ENCODE peak calls at places on chromosomes 12 and 14, in four cellular contexts. G, Z, D and Q are unnamed samples.

GRCh38 chr12:66751432-66752113 is 72.7 kb upstream of the GRIP1 start:
- DNase-seq in G (no peak), Z (no peak), D (no peak), Q (no peak)

GRCh38 chr14:93954900-93955891 is 21.2 kb downstream of the ASB2 start:
- DNase-seq in G (no peak), Z (no peak), D (peak; percentile 67), Q (no peak)

GRCh38 chr12:85642810-85643209 is 193.4 kb downstream of the RASSF9 start:
- DNase-seq in G (no peak), Z (peak; percentile 75), D (no peak), Q (no peak)

GRCh38 chr14:60862283-60862682 is 118.6 kb downstream of the TRMT5 start:
- DNase-seq in G (no peak), Z (no peak), D (no peak), Q (no peak)

GRCh38 chr12:21818627-21819026 is 44.1 kb upstream of the KCNJ8 start:
- DNase-seq in G (no peak), Z (no peak), D (no peak), Q (no peak)

GRCh38 chr14:95832012-95832411 is 44.6 kb upstream of the TUNAR start:
- DNase-seq in G (no peak), Z (no peak), D (no peak), Q (no peak)

GRCh38 chr12:79454338-79454777 is 236.4 kb downstream of the PAWR start:
- DNase-seq in G (no peak), Z (peak; percentile 26), D (no peak), Q (no peak)

GRCh38 chr12:115623764-115624334 is 653.6 kb downstream of the MED13L start:
- DNase-seq in G (no peak), Z (no peak), D (no peak), Q (no peak)

GRCh38 chr12:28759334-28759733 is 389.7 kb upstream of the FAR2 start:
- DNase-seq in G (no peak), Z (peak; percentile 5), D (no peak), Q (no peak)

GRCh38 chr14:99024926-99025325 is 247.1 kb downstream of the BCL11B start:
- DNase-seq in G (no peak), Z (no peak), D (no peak), Q (no peak)

GRCh38 chr14:31319701-31320100 is 100.6 kb downstream of the HEATR5A start:
- DNase-seq in G (no peak), Z (no peak), D (no peak), Q (no peak)

GRCh38 chr14:20508367-20508766 is 3.0 kb downstream of the RNASE10 start:
- DNase-seq in G (no peak), Z (no peak), D (no peak), Q (no peak)

GRCh38 chr14:52286659-52287649 is 19.5 kb downstream of the PTGDR start:
- DNase-seq in G (no peak), Z (no peak), D (no peak), Q (no peak)

GRCh38 chr14:49867831-49868719 is 15.5 kb upstream of the NEMF start:
- DNase-seq in G (peak; percentile 90), Z (peak; percentile 82), D (peak; percentile 72), Q (peak; percentile 75)

GRCh38 chr12:4643747-4644146 is 5.1 kb downstream of the AKAP3 start:
- DNase-seq in G (no peak), Z (no peak), D (peak; percentile 41), Q (no peak)

GRCh38 chr14:92753250-92753649 is 4.8 kb upstream of the LGMN start:
- DNase-seq in G (no peak), Z (no peak), D (no peak), Q (no peak)

GRCh38 chr12:3809357-3810015 is 56.6 kb upstream of the CRACR2A start:
- DNase-seq in G (no peak), Z (no peak), D (no peak), Q (no peak)

GRCh38 chr12:122116707-122117535 is 38.4 kb downstream of the MLXIP start:
- DNase-seq in G (no peak), Z (no peak), D (no peak), Q (no peak)

GRCh38 chr12:14768823-14769405 is 34.4 kb downstream of the WBP11 start:
- DNase-seq in G (no peak), Z (no peak), D (no peak), Q (peak; percentile 2)

GRCh38 chr14:81162941-81163340 is 57.8 kb downstream of the GTF2A1 start:
- DNase-seq in G (no peak), Z (no peak), D (no peak), Q (no peak)

GRCh38 chr12:51886021-51886710 is 1.7 kb upstream of the ANKRD33 start:
- DNase-seq in G (no peak), Z (peak; percentile 56), D (no peak), Q (no peak)

GRCh38 chr14:93068721-93069120 is 47.0 kb downstream of the ITPK1 start:
- DNase-seq in G (no peak), Z (no peak), D (no peak), Q (no peak)

GRCh38 chr12:79069009-79069408 is 204.4 kb downstream of the SYT1 start:
- DNase-seq in G (no peak), Z (no peak), D (no peak), Q (no peak)

GRCh38 chr14:105711841-105712460 is 185.6 kb downstream of the TMEM121 start:
- DNase-seq in G (no peak), Z (no peak), D (no peak), Q (no peak)

GRCh38 chr14:99395904-99396530 is 84.6 kb downstream of the SETD3 start:
- DNase-seq in G (no peak), Z (no peak), D (no peak), Q (no peak)

GRCh38 chr12:72271401-72271740 is 799 bp upstream of the TRHDE start:
- DNase-seq in G (no peak), Z (no peak), D (no peak), Q (no peak)

GRCh38 chr14:38999949-39000348 is 103.1 kb downstream of the SEC23A start:
- DNase-seq in G (no peak), Z (no peak), D (no peak), Q (no peak)

GRCh38 chr14:68729556-68729955 is 63.3 kb downstream of the ZFP36L1 start:
- DNase-seq in G (no peak), Z (no peak), D (no peak), Q (no peak)
- TF ChIP-seq POLR2AphosphoS5 in G (no peak), Z (no peak), D (no peak), Q (no peak)

DNA sequence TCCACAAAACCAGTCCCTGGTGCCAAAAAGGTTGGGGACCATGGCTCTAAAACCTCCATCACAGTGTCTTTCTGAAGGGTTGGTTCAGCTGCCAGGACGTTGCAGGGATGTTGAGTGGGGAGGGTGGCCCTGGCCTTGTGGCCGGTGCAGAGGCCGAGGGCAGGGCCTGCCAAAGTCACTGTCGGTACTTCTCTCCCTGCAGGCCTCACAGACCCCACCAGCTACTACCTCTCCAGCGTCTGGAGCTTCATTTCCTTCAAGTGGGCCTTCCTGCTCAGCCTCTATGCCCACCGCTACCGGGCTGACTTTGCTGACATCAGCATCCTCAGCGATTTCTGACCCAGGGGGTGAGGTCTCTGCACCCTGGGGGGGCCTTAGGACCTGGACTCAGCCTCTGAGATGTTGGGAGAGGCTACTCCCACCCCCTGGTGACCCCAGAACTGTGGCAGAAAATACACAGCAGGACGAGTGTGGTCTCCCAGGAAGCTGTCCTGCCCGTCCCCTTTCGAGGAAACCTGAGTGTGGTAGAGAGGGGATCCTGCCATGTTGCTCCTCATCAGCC is 7.0 kb downstream of the SLC48A1 start:
- DNase-seq in G (no peak), Z (no peak), D (no peak), Q (no peak)
- TF ChIP-seq POLR2A in G (peak; percentile 13), Z (no peak), D (no peak), Q (no peak)

DNA sequence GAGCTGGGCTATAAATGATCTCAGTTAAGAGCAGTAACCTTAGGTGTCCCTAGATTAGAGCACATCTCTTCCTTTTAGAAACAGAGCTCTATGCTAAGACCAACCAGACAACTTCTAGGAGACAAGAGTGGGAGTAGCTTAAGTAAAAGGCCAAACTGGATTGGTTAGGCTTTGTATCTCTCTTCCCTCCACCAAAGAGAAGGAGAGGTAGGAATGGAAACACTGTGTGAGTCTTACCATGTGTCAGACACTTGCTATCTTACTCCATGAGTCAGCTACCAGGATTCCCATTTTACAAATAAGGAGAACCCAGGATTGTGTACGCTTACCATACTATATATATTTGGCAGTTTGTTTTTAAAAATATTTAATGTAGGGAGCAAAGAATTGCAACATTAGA is 122.9 kb downstream of the PAX9 start:
- DNase-seq in G (no peak), Z (no peak), D (no peak), Q (no peak)
- TF ChIP-seq TAF1 in G (no peak), Z (no peak), D (no peak), Q (no peak)

GRCh38 chr12:117686911-117687377 is 281.8 kb downstream of the KSR2 start:
- DNase-seq in G (no peak), Z (peak; percentile 35), D (no peak), Q (no peak)
- TF ChIP-seq POLR2AphosphoS5 in G (no peak), Z (no peak), D (no peak), Q (no peak)

GRCh38 chr14:27012641-27013040 is 414.8 kb upstream of the NOVA1 start:
- DNase-seq in G (no peak), Z (no peak), D (no peak), Q (no peak)

GRCh38 chr14:27015046-27015445 is 417.2 kb upstream of the NOVA1 start:
- DNase-seq in G (no peak), Z (no peak), D (no peak), Q (no peak)
- TF ChIP-seq POLR2A in G (no peak), Z (no peak), D (no peak), Q (no peak)